ENCODE peak calls at places on chromosomes 16 and 17, in four cellular contexts. K, E, D and U are unnamed samples.
A peak's percentile ranks its signal among the peaks of the same experiment; 100 is the strongest.

GRCh38 chr17:75250009-75250471 is 11.4 kb downstream of the GGA3 start:
- DNase-seq in E (no peak), K (peak; percentile 79), D (no peak), U (no peak)

GRCh38 chr16:2458887-2459646 is 842 bp upstream of the TEDC2 start:
- DNase-seq in E (no peak), K (no peak), D (peak; percentile 32), U (no peak)

GRCh38 chr17:44219636-44220210 is at the start of gene UBTF:
- DNase-seq in E (peak; percentile 51), D (peak; percentile 77), K (no peak), U (peak; percentile 52)

GRCh38 chr17:77366558-77367245 is 225.9 kb downstream of the SEC14L1 start:
- DNase-seq in E (no peak), D (no peak), K (no peak), U (no peak)

GRCh38 chr17:31512104-31512740 is 120.7 kb downstream of the RAB11FIP4 start:
- DNase-seq in E (no peak), K (no peak), D (no peak), U (no peak)

GRCh38 chr16:89657442-89658220 is at the start of the genes CHMP1A and SPATA33:
- DNase-seq in E (peak; percentile 78), K (peak; percentile 45), D (peak; percentile 94), U (peak; percentile 99)

GRCh38 chr17:37643829-37644228 is 583 bp upstream of the DDX52 start:
- DNase-seq in D (no peak), E (no peak), K (no peak), U (no peak)

GRCh38 chr16:1610071-1610840 is 1.6 kb downstream of the IFT140 start:
- DNase-seq in E (peak; percentile 81), K (peak; percentile 41), D (peak; percentile 80), U (peak; percentile 92)

GRCh38 chr16:85930321-85930720 is 31.4 kb downstream of the IRF8 start:
- DNase-seq in K (no peak), E (no peak), D (no peak), U (no peak)

GRCh38 chr16:85515319-85515745 is 97.8 kb upstream of the GSE1 start:
- DNase-seq in E (no peak), K (no peak), D (peak; percentile 55), U (no peak)

GRCh38 chr16:73068546-73069401 is 20.8 kb upstream of the ZFHX3 start:
- DNase-seq in K (no peak), E (peak; percentile 63), D (no peak), U (peak; percentile 76)

GRCh38 chr17:39872700-39873099 is 4.7 kb downstream of the ZPBP2 start:
- DNase-seq in K (no peak), E (peak; percentile 20), D (no peak), U (no peak)

GRCh38 chr16:23248261-23249194 is 53.6 kb upstream of the SCNN1B start:
- DNase-seq in E (no peak), D (no peak), K (no peak), U (no peak)

GRCh38 chr17:54848368-54848987 is 52.2 kb upstream of the TOM1L1 start:
- DNase-seq in E (no peak), D (no peak), K (no peak), U (no peak)

GRCh38 chr16:31052131-31052530 is 18.8 kb downstream of the STX4 start:
- DNase-seq in K (no peak), D (peak; percentile 37), E (peak; percentile 45), U (no peak)

GRCh38 chr16:27432600-27432957 is 30.6 kb downstream of the IL21R start:
- DNase-seq in D (no peak), K (no peak), E (no peak), U (peak; percentile 6)

DNA sequence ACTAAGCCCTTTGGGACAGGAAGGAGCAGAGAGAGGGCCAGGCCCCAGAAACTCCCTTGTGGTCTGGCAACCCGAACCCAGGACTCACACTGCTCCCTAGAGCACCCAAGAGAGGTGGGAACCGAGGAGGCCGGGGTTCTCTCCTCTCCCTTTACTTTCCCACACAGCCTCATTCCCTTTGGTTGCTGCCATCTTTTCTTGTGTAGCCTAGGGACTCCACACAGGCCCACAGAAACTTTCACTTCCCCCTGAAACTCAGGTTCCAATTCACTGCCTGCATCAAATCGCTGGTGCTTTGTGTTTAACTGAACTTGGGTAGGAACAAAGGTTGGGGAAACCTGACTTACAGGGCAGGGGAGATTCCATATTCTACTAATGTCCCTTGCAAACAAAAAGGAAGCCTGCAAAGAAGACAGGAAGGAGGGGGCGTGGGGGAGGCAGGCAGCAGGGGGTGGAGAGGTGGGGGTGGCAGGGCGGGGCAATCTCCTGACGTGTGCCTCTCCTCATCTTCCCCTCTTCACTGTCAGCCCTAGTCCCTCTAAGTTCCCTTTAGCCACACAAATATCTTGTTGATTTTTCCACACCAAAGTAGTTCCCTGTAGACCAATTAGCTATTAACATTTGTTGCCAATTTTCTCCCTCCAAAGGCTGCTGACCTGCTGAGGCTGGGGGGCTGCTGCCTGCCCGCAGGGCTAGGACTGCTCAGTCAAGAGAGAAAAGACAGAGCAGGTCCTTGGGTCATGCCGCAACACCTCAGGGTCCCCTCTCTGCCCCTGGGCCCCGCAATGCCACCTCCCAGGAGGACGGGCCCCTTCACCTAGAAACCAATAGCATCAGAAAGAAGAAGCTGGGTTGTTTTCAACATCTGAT is 8.0 kb downstream of the ST3GAL2 start:
- DNase-seq in K (peak; percentile 99), D (peak; percentile 72), E (peak; percentile 48), U (no peak)
- TF ChIP-seq FOXM1 in K (no peak), D (no peak), E (no peak), U (no peak)

GRCh38 chr17:64327201-64327930 is 63.3 kb downstream of the PECAM1 start:
- DNase-seq in K (no peak), D (no peak), E (no peak), U (no peak)

GRCh38 chr17:64328875-64329405 is 61.7 kb downstream of the PECAM1 start:
- DNase-seq in D (no peak), E (no peak), K (no peak), U (no peak)

GRCh38 chr17:64326030-64326419 is 63.0 kb upstream of the TEX2 start:
- DNase-seq in E (no peak), D (no peak), K (no peak), U (no peak)

GRCh38 chr17:64328036-64328874 is 62.4 kb downstream of the PECAM1 start:
- DNase-seq in D (no peak), K (no peak), E (no peak), U (no peak)

GRCh38 chr17:64326420-64327054 is 63.5 kb upstream of the TEX2 start:
- DNase-seq in K (no peak), D (no peak), E (peak; percentile 63), U (no peak)
- TF ChIP-seq TARDBP in K (no peak), D (no peak), E (peak; percentile 38), U (no peak)

GRCh38 chr16:8375208-8375607 is 215.1 kb downstream of the TMEM114 start:
- DNase-seq in D (no peak), K (no peak), E (no peak), U (no peak)
- TF ChIP-seq FOXM1 in D (no peak), K (no peak), E (no peak), U (no peak)

GRCh38 chr17:48074322-48075054 is 26.3 kb downstream of the NFE2L1 start:
- DNase-seq in E (peak; percentile 75), D (peak; percentile 59), K (no peak), U (peak; percentile 63)
- TF ChIP-seq TARDBP in E (no peak), D (no peak), K (no peak), U (no peak)

DNA sequence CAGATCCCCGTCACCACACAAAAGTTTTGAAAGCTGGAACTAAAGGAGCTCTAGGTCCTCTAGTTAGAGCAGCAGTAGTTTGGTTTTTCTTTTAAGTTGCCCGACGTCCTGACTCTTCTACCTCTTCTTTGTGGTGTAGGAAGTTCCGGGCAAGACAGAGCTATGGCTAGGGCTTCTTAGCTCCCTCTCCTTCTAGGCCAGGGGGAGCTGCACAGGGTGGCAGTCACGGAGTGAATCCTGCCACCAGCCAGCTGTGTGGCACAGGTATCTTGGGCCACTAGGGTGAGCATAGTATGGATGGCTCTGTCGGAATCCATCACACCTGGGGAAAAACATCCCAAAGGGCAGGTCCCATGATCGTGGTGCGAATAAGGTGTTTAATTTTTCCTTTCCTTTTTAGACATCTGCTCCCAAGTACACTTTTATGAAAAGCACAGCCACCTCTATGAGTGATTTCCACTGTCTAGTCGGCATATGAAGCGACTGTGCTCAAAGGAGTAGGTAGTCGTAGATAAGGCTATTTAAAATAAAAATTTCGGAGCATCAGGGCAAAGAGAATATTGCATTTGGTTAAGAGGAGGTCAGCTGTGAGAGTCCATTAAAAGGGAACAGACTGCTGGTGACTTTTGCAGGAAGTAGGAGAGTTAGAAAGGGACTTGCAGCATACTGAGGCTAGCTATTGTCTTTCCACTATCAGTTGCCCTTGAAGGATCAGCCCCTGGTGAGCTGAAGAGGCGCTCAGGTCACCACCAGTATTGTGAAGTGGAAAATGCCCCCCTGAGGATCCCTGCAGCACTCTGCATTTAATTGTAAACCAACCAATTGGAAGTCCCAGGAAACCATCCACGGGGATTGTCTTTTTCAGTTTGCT is 2.1 kb downstream of the PRKCA start:
- DNase-seq in K (no peak), E (peak; percentile 49), D (peak; percentile 20), U (peak; percentile 11)
- TF ChIP-seq FOXM1 in K (no peak), E (no peak), D (no peak), U (no peak)

GRCh38 chr17:2697611-2698162 is 13.9 kb downstream of the CLUH start:
- DNase-seq in D (no peak), K (no peak), E (no peak), U (no peak)
- TF ChIP-seq TARDBP in D (no peak), K (no peak), E (no peak), U (no peak)

DNA sequence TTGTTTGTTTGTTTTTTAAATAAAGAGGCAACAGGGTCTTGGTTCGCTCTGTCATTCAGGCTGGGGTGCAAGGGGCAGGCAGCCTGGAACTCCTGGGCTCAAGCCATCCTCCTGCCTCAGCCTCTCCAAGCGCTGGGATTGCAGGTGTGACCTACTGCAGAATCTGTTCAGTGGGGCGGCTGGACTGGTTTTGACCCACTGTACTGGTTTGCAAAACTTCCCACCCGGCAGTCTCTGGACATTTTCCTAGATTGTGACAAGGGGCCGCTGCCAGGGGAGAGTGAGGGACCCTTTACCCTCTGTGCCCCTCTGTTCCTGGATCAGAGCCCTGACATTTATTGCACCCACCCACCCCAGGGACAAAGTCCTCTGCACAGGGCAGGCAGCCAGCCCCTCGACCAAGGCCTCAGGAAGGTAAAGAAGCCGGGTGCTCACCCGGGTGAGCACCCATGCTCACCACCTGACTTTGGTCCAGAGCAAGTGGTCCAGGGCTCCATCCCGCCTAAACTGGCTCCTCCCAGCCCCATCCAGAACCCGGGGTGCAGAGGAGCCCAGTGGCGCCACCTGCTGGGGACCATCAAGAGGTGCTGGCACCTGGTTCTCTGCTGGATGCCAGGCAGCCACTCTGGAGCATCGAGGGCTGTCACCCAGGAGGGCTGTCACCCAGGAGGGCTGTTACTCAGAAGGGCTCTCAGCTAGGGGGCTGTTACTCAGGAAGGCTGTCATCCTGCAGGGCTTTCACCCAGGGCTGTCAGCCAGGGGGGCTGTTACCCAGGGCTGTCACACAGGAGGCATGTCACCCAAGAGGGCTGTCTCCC is 98.9 kb downstream of the TNFRSF13B start:
- DNase-seq in K (no peak), E (no peak), D (peak; percentile 80), U (peak; percentile 77)
- TF ChIP-seq FOXM1 in K (no peak), E (no peak), D (no peak), U (no peak)